ENCODE peak calls at places on chromosomes 11 and 22, in eight cellular contexts. E is A549, Z is uterus, Y is transverse colon, G is heart left ventricle, I is NB4, N is right lobe of liver, T is HCT116. L is an unnamed sample.

GRCh38 chr11:129251067-129251466 is 58.9 kb upstream of the ARHGAP32 start:
- DNase-seq in G (no peak), Z (no peak), E (no peak), N (no peak), T (no peak), Y (no peak), I (no peak), L (no peak)

GRCh38 chr11:114081641-114082414 is 22.3 kb downstream of the ZBTB16 start:
- DNase-seq in Y (no peak), G (no peak), Z (peak), T (no peak), N (no peak), I (no peak), E (no peak), L (no peak)

GRCh38 chr11:13450832-13451397 is 12.1 kb downstream of the BTBD10 start:
- DNase-seq in T (no peak), N (no peak), Y (no peak), E (no peak), G (no peak), Z (no peak), I (no peak), L (no peak)

GRCh38 chr11:127926721-127927120 is 660.6 kb downstream of the ETS1 start:
- DNase-seq in I (no peak), G (no peak), Z (no peak), N (no peak), Y (no peak), E (no peak), T (no peak), L (no peak)

GRCh38 chr11:87368876-87369480 is 331.2 kb downstream of the TMEM135 start:
- DNase-seq in I (no peak), E (no peak), Y (no peak), T (no peak), Z (no peak), G (no peak), N (no peak), L (no peak)

GRCh38 chr22:44746836-44747519 is 5.4 kb upstream of the ARHGAP8 start:
- DNase-seq in I (no peak), E (no peak), N (no peak), G (no peak), Y (peak), T (no peak), Z (no peak), L (no peak)

GRCh38 chr11:116366980-116367640 is 405.7 kb downstream of the BUD13 start:
- DNase-seq in Y (no peak), T (no peak), E (no peak), Z (no peak), N (no peak), I (no peak), G (no peak), L (no peak)

GRCh38 chr22:25492950-25493790 is 71.3 kb upstream of the GRK3 start:
- DNase-seq in N (no peak), E (no peak), I (no peak), Y (no peak), Z (no peak), T (no peak), G (no peak), L (no peak)

GRCh38 chr22:49190816-49191505 is 636.7 kb downstream of the BRD1 start:
- DNase-seq in T (no peak), Y (no peak), E (no peak), I (no peak), Z (no peak), N (peak), G (no peak), L (no peak)

GRCh38 chr11:78796956-78797355 is 222.3 kb upstream of the NARS2 start:
- DNase-seq in T (no peak), I (no peak), Z (no peak), E (no peak), G (no peak), Y (no peak), N (no peak), L (no peak)

GRCh38 chr22:18063311-18063710 is 14.5 kb upstream of the PEX26 start:
- DNase-seq in G (no peak), T (no peak), I (no peak), E (no peak), N (peak), Y (no peak), Z (no peak), L (no peak)

GRCh38 chr11:8090756-8091155 is 9.7 kb downstream of the TUB start:
- DNase-seq in I (peak), G (peak), T (peak), N (no peak), Z (no peak), E (no peak), Y (no peak), L (no peak)

GRCh38 chr11:66749091-66749490 is 20.1 kb upstream of the SPTBN2 start:
- DNase-seq in Y (no peak), E (no peak), Z (no peak), N (no peak), T (no peak), I (no peak), G (no peak), L (no peak)

GRCh38 chr11:13222285-13222684 is 55.3 kb upstream of the BMAL1 start:
- DNase-seq in N (no peak), I (no peak), T (no peak), Y (no peak), Z (no peak), G (no peak), E (no peak), L (no peak)

GRCh38 chr22:46064966-46065666 is 85.2 kb upstream of the PPARA start:
- DNase-seq in G (peak), E (no peak), Z (peak), Y (peak), N (no peak), I (no peak), T (no peak), L (no peak)

GRCh38 chr11:43788394-43788793 is 92.2 kb upstream of the ALKBH3 start:
- DNase-seq in Y (peak), E (no peak), Z (no peak), T (no peak), N (no peak), I (peak), G (no peak), L (no peak)

GRCh38 chr22:48647606-48648515 is 1179.8 kb downstream of the BRD1 start:
- DNase-seq in T (no peak), I (no peak), E (no peak), Z (no peak), Y (no peak), G (no peak), N (no peak), L (no peak)

GRCh38 chr22:50310209-50310722 is 2.8 kb upstream of the PLXNB2 start:
- DNase-seq in T (no peak), I (no peak), Y (no peak), E (no peak), Z (no peak), G (no peak), N (peak), L (no peak)

GRCh38 chr11:132242662-132243061 is 872.2 kb downstream of the NTM start:
- DNase-seq in N (no peak), G (no peak), Z (no peak), T (no peak), I (no peak), E (no peak), Y (no peak), L (no peak)

GRCh38 chr22:48576333-48577013 is 1251.2 kb downstream of the BRD1 start:
- DNase-seq in Z (no peak), N (no peak), E (peak), I (peak), Y (no peak), T (no peak), G (no peak), L (no peak)

GRCh38 chr11:1222491-1223345 is at the start of gene MUC5B:
- DNase-seq in T (no peak), Y (peak), I (no peak), E (peak), N (peak), G (peak), Z (no peak), L (no peak)

GRCh38 chr11:87301785-87302540 is 264.2 kb downstream of the TMEM135 start:
- DNase-seq in Y (no peak), T (no peak), E (no peak), N (no peak), I (no peak), G (no peak), Z (no peak), L (no peak)

GRCh38 chr22:42214625-42215415 is 55.6 kb downstream of the TCF20 start:
- DNase-seq in G (peak), T (no peak), E (no peak), N (no peak), I (no peak), Z (no peak), Y (no peak), L (no peak)

GRCh38 chr22:27252282-27253049 is 549.1 kb downstream of the MN1 start:
- DNase-seq in T (no peak), N (no peak), I (peak), G (peak), Z (peak), Y (no peak), E (peak), L (no peak)

GRCh38 chr22:46770726-46771125 is 8.3 kb downstream of the TBC1D22A start:
- DNase-seq in E (no peak), Y (no peak), G (no peak), Z (no peak), I (no peak), T (no peak), N (no peak), L (no peak)

GRCh38 chr11:83545911-83546310 is 259.7 kb upstream of the CCDC90B start:
- DNase-seq in I (no peak), Z (no peak), Y (no peak), G (no peak), N (no peak), E (no peak), T (no peak), L (no peak)

GRCh38 chr11:83546371-83546770 is 260.2 kb upstream of the CCDC90B start:
- DNase-seq in E (no peak), G (no peak), T (no peak), Y (no peak), I (no peak), Z (no peak), N (no peak), L (no peak)

GRCh38 chr11:83545494-83545893 is 259.3 kb upstream of the CCDC90B start:
- DNase-seq in Z (no peak), T (no peak), Y (no peak), N (no peak), G (no peak), I (no peak), E (no peak), L (no peak)

GRCh38 chr11:83543918-83544491 is 257.8 kb upstream of the CCDC90B start:
- DNase-seq in N (no peak), Y (no peak), T (no peak), E (no peak), Z (no peak), G (no peak), I (no peak), L (no peak)

DNA sequence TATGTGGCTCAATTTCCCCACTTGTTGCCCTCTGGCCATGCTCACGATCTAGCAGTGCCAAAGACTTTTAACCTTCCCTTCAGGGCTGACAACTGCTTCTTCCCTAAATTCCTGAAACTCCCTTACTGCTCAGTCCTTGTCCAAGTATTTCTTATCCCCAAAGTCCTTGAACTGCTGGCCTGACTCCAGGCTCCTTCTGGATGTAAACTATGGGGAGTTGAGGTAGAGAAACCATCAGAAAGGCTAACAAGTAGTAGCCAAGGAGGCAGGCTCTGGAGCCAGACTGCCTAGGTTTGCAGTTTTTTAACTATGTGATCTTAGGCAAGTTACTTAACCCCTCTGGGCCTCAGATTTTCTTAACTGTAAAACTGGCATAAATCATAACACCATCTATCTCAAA is 258.7 kb upstream of the CCDC90B start:
- DNase-seq in T (no peak), I (no peak), G (no peak), E (no peak), Y (no peak), N (no peak), Z (no peak), L (no peak)
- TF ChIP-seq POLR2A in T (no peak), I (no peak), G (no peak), E (no peak), Y (no peak), N (no peak), Z (no peak), L (no peak)

DNA sequence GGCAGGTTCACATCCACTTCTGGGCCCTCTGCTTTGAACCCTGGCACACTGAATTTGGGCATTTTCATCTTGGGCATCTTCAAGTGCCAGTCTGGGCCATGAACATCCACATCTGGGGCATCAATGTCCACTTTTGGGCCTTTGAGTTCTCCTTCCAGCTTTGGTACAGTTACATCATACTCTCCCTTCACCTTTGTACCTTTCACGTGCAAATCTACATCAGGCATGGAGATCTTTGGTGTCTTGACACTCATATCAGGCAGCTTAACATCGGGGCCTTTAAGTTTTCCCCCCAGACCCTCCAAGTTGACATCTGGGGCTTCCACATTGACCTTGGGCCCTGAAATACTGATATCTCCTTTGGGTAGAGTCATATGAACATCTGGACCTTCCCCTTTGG is 14.5 kb downstream of the AHNAK start:
- DNase-seq in G (no peak), N (no peak), Z (no peak), Y (no peak), T (no peak), E (no peak), I (no peak), L (no peak)
- TF ChIP-seq POLR2A in G (no peak), N (no peak), Z (no peak), Y (no peak), T (no peak), E (no peak), I (no peak), L (no peak)

DNA sequence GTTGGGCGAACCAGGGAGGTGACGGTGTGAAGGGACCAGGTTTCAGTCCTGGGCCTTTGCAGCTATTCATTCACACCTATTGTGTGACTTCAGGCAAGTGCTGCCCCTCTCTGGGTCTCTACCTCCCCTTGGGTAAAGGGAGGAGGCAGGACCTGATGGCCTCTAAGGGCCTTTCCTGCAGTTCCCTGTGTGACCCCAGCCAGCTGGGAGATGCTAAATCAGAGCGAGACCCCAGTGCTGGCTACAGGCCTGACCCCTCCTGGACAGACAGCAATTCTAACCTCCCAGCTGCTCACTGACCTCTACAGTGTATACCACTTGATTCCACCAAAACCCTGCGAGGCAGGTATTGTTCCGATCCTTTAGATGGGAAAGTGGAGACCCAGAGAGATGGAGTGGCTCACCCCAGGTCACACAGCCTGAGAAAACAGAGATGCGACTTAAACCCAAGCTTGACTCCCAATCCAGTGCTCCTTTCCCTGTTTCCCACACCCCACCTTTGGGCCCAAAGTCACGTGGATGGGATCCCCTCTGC is 6.2 kb downstream of the MAFF start:
- DNase-seq in I (no peak), Z (no peak), T (no peak), N (no peak), Y (no peak), G (no peak), E (no peak), L (peak)
- TF ChIP-seq POLR2A in I (no peak), Z (no peak), T (no peak), N (no peak), Y (no peak), G (no peak), E (no peak), L (no peak)

GRCh38 chr11:72606362-72607100 is 67.7 kb downstream of the PDE2A start:
- DNase-seq in G (no peak), Z (peak), T (no peak), E (no peak), N (no peak), Y (no peak), I (no peak), L (no peak)
- TF ChIP-seq POLR2A in G (no peak), Z (no peak), T (no peak), E (no peak), N (no peak), Y (no peak), I (no peak), L (no peak)

DNA sequence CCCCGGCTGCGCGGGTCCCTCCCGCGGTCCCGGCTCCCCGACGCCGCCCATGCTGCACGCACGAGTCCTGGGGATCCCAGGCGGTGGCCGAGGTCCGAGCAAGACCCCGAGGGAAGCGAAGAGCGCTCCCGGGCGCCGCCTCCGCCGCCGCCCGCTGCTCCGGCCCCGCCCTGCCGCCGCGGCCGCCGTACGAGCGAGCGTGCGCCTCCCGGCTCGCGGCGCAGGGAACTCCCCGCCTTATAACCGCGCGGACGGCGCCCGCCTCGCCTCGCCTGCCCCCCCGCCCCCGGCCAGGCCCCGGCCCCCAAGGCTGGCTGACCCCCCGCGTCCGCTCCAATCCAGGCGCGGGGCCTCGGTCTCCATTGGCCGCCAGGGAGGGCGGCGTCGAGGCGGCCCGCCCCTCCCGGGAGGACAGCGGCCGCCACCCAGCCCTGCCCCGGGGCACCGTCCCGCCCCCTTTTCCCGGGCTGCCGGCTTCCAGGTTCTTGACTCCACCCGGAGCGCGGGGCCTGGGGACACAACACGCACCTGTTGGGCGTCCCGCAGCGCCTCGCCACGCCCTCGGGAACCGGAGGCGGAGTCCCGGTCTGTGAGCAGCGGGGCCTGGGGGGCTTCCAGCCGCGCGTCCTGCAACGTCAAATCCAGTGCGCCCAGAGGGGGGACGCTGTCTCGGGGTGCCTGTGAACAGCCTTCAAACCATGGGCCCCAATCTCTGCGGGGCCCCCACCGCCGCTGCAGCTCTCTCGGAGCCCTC is at the start of gene FADS3:
- DNase-seq in N (peak), G (peak), T (peak), I (peak), E (peak), Y (peak), Z (peak), L (no peak)
- TF ChIP-seq POLR2A in N (peak), G (no peak), T (no peak), I (peak), E (peak), Y (peak), Z (peak), L (peak)

GRCh38 chr11:65354265-65355012 is at the start of gene TIGD3:
- DNase-seq in Y (peak), T (peak), Z (peak), N (peak), E (peak), I (peak), G (peak), L (peak)
- TF ChIP-seq POLR2A in Y (no peak), T (peak), Z (peak), N (peak), E (peak), I (peak), G (peak), L (peak)

DNA sequence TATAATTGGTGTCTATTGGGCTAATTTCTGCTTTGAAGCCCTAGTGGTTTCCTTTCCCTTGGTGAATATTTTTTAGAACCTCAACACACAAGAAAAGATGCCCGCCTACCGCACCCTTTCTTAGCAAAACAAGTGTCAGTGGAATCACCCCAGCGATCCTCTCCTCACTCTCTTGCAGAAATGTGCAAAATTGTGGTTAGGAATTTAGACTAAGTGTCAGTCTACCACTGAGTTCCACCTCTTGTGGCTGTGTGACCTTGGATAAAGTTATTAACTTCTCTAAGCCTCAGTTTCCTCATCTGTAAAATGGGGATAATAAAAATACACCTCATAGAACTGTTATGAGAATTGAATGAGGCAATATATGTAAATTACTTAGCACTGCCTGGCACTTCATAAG is 5.3 kb upstream of the JAML start:
- DNase-seq in I (no peak), N (no peak), Y (no peak), G (no peak), E (no peak), T (no peak), Z (no peak), L (no peak)
- TF ChIP-seq POLR2A in I (no peak), N (no peak), Y (no peak), G (no peak), E (no peak), T (no peak), Z (no peak), L (no peak)